ENCODE peak calls at places on chromosomes 5 and 9, in nine cellular contexts. A, T, X, C, G, N, K, L and B are unnamed samples.

GRCh38 chr5:61790678-61791077 is 458.6 kb downstream of the ZSWIM6 start:
- ATAC-seq in A (no peak), T (no peak), X (no peak), C (no peak), G (no peak), N (peak), K (no peak), L (no peak), B (peak)

GRCh38 chr9:137123459-137123819 is 8.9 kb upstream of the DPP7 start:
- ATAC-seq in A (no peak), T (no peak), X (no peak), C (no peak), G (no peak), N (no peak), K (no peak), L (no peak), B (no peak)

GRCh38 chr9:127803507-127804352 is 1.0 kb downstream of the FPGS start:
- ATAC-seq in A (no peak), T (no peak), X (no peak), C (peak), G (peak), N (no peak), K (peak), L (peak), B (peak)

GRCh38 chr9:93228453-93228852 is 44.5 kb downstream of the WNK2 start:
- ATAC-seq in A (no peak), T (no peak), X (no peak), C (no peak), G (no peak), N (no peak), K (no peak), L (no peak), B (no peak)

GRCh38 chr9:17970285-17970684 is 391.4 kb downstream of the SH3GL2 start:
- ATAC-seq in A (no peak), T (no peak), X (no peak), C (no peak), G (no peak), N (no peak), K (no peak), L (no peak), B (no peak)

GRCh38 chr9:137670391-137671195 is 51.8 kb downstream of the EHMT1 start:
- ATAC-seq in A (no peak), T (peak), X (no peak), C (no peak), G (peak), N (peak), K (no peak), L (peak), B (peak)

GRCh38 chr9:88534456-88535225 is at the start of gene NXNL2:
- ATAC-seq in A (peak), T (peak), X (peak), C (no peak), G (peak), N (peak), K (peak), L (peak), B (peak)

GRCh38 chr5:9194509-9194908 is 351.4 kb downstream of the SEMA5A start:
- ATAC-seq in A (no peak), T (no peak), X (no peak), C (no peak), G (no peak), N (no peak), K (no peak), L (no peak), B (no peak)

GRCh38 chr5:112264151-112264550 is 154.9 kb downstream of the EPB41L4A start:
- ATAC-seq in A (no peak), T (no peak), X (no peak), C (no peak), G (peak), N (no peak), K (no peak), L (no peak), B (no peak)

GRCh38 chr5:159805021-159805420 is 111.3 kb upstream of the ADRA1B start:
- ATAC-seq in A (peak), T (peak), X (no peak), C (no peak), G (peak), N (no peak), K (no peak), L (no peak), B (no peak)

GRCh38 chr5:112737088-112737471 is 605 bp upstream of the APC start:
- ATAC-seq in A (no peak), T (no peak), X (no peak), C (no peak), G (peak), N (no peak), K (no peak), L (no peak), B (no peak)

GRCh38 chr9:14198544-14199510 is 115.1 kb downstream of the NFIB start:
- ATAC-seq in A (peak), T (peak), X (no peak), C (no peak), G (peak), N (peak), K (no peak), L (peak), B (peak)

GRCh38 chr5:80904533-80905187 is 55.5 kb upstream of the RASGRF2 start:
- ATAC-seq in A (no peak), T (no peak), X (no peak), C (no peak), G (no peak), N (no peak), K (no peak), L (no peak), B (no peak)

GRCh38 chr5:945691-946541 is 53.2 kb downstream of the TRIP13 start:
- ATAC-seq in A (peak), T (no peak), X (no peak), C (no peak), G (peak), N (peak), K (no peak), L (no peak), B (no peak)

GRCh38 chr5:42672925-42673324 is 83.7 kb upstream of the CCDC152 start:
- ATAC-seq in A (no peak), T (no peak), X (no peak), C (no peak), G (no peak), N (no peak), K (no peak), L (no peak), B (no peak)

GRCh38 chr9:95434116-95435073 is 82.4 kb downstream of the PTCH1 start:
- ATAC-seq in A (no peak), T (no peak), X (no peak), C (no peak), G (no peak), N (no peak), K (no peak), L (no peak), B (peak)

GRCh38 chr5:157106668-157107461 is 2.0 kb downstream of the HAVCR2 start:
- ATAC-seq in A (peak), T (peak), X (no peak), C (peak), G (peak), N (no peak), K (no peak), L (no peak), B (no peak)

GRCh38 chr9:134175291-134175807 is 11.0 kb upstream of the RNU6ATAC start:
- ATAC-seq in A (no peak), T (no peak), X (no peak), C (peak), G (no peak), N (no peak), K (no peak), L (peak), B (peak)

GRCh38 chr9:121568101-121568460 is 68.4 kb upstream of the GGTA1 start:
- ATAC-seq in A (no peak), T (no peak), X (no peak), C (no peak), G (peak), N (peak), K (no peak), L (no peak), B (no peak)

GRCh38 chr5:119420173-119420572 is 32.1 kb upstream of the HSD17B4 start:
- ATAC-seq in A (no peak), T (no peak), X (no peak), C (no peak), G (no peak), N (no peak), K (no peak), L (no peak), B (peak)

GRCh38 chr5:142669479-142669878 is 16.4 kb downstream of the FGF1 start:
- ATAC-seq in A (peak), T (peak), X (no peak), C (no peak), G (peak), N (no peak), K (no peak), L (no peak), B (no peak)

GRCh38 chr5:75059887-75060286 is 7.5 kb upstream of the GCNT4 start:
- ATAC-seq in A (no peak), T (no peak), X (peak), C (peak), G (no peak), N (no peak), K (peak), L (no peak), B (no peak)

GRCh38 chr9:107208121-107208520 is 75.0 kb upstream of the RAD23B start:
- ATAC-seq in A (no peak), T (no peak), X (no peak), C (peak), G (no peak), N (no peak), K (no peak), L (no peak), B (no peak)

GRCh38 chr9:91346644-91347043 is 15.1 kb downstream of the AUH start:
- ATAC-seq in A (no peak), T (no peak), X (no peak), C (peak), G (no peak), N (no peak), K (no peak), L (no peak), B (peak)

GRCh38 chr9:77764894-77765780 is 117.0 kb upstream of the GNA14 start:
- ATAC-seq in A (no peak), T (no peak), X (no peak), C (no peak), G (no peak), N (no peak), K (no peak), L (no peak), B (no peak)

GRCh38 chr5:79135790-79136553 is 24.4 kb downstream of the BHMT start:
- ATAC-seq in A (no peak), T (no peak), X (no peak), C (peak), G (no peak), N (no peak), K (no peak), L (no peak), B (no peak)

GRCh38 chr5:180464603-180464970 is 29.6 kb upstream of the CNOT6 start:
- ATAC-seq in A (no peak), T (no peak), X (no peak), C (no peak), G (no peak), N (no peak), K (no peak), L (no peak), B (no peak)

GRCh38 chr9:88396836-88397577 is 8.8 kb downstream of the SPIN1 start:
- ATAC-seq in A (no peak), T (no peak), X (no peak), C (peak), G (peak), N (no peak), K (no peak), L (no peak), B (no peak)

GRCh38 chr5:76402251-76402879 is 720 bp upstream of the IQGAP2 start:
- ATAC-seq in A (no peak), T (peak), X (peak), C (peak), G (peak), N (peak), K (peak), L (no peak), B (peak)

GRCh38 chr5:119578937-119579336 is 50.4 kb upstream of the FAM170A start:
- ATAC-seq in A (no peak), T (no peak), X (no peak), C (peak), G (no peak), N (peak), K (no peak), L (no peak), B (peak)

GRCh38 chr5:177434437-177434836 is 8.0 kb downstream of the GRK6 start:
- ATAC-seq in A (no peak), T (no peak), X (peak), C (peak), G (no peak), N (no peak), K (peak), L (no peak), B (no peak)